ENCODE peak calls at places on chromosomes 12 and 14, in five cellular contexts. N, I, J, A and K are unnamed samples.

GRCh38 chr12:8145754-8146415 is 10.9 kb upstream of the ZNF705A start:
- DNase-seq in N (no peak), I (no peak), J (no peak), A (no peak), K (peak; percentile 85)

GRCh38 chr12:22443379-22444316 is 100.7 kb downstream of the C2CD5 start:
- DNase-seq in N (peak; percentile 89), I (peak; percentile 57), J (peak; percentile 52), A (peak; percentile 15), K (peak; percentile 79)

GRCh38 chr12:132559652-132560420 is 50.5 kb downstream of the LRCOL1 start:
- DNase-seq in N (peak; percentile 53), I (peak; percentile 98), J (peak; percentile 94), A (no peak), K (peak; percentile 36)

GRCh38 chr12:16593546-16593945 is 12.4 kb downstream of the LMO3 start:
- DNase-seq in N (no peak), I (no peak), J (no peak), A (no peak), K (no peak)

GRCh38 chr12:666766-667308 is 3.6 kb upstream of the NINJ2 start:
- DNase-seq in N (no peak), I (no peak), J (no peak), A (peak; percentile 80), K (peak; percentile 40)

GRCh38 chr12:53664191-53664590 is 11.7 kb downstream of the ATP5MC2 start:
- DNase-seq in N (no peak), I (no peak), J (no peak), A (no peak), K (no peak)

GRCh38 chr14:51653096-51653814 is 1.5 kb downstream of the FRMD6 start:
- DNase-seq in N (peak; percentile 58), I (no peak), J (no peak), A (no peak), K (peak; percentile 60)

GRCh38 chr12:49892732-49893317 is 10.9 kb downstream of the FAIM2 start:
- DNase-seq in N (no peak), I (no peak), J (no peak), A (no peak), K (no peak)

GRCh38 chr14:96757456-96757855 is 39.7 kb upstream of the VRK1 start:
- DNase-seq in N (no peak), I (no peak), J (no peak), A (no peak), K (no peak)

GRCh38 chr12:76810690-76811434 is 46.9 kb downstream of the ZDHHC17 start:
- DNase-seq in N (no peak), I (no peak), J (no peak), A (no peak), K (no peak)

GRCh38 chr14:79294506-79294905 is 916.8 kb downstream of the DIO2 start:
- DNase-seq in N (no peak), I (no peak), J (no peak), A (no peak), K (peak; percentile 55)

GRCh38 chr14:24952851-24953666 is 96.9 kb downstream of the STXBP6 start:
- DNase-seq in N (peak; percentile 13), I (peak; percentile 4), J (peak; percentile 17), A (no peak), K (peak; percentile 26)

GRCh38 chr14:99602054-99602787 is 1.8 kb downstream of the CCDC85C start:
- DNase-seq in N (peak; percentile 47), I (no peak), J (no peak), A (no peak), K (peak; percentile 37)

GRCh38 chr14:55518391-55518790 is 61.6 kb upstream of the KTN1 start:
- DNase-seq in N (no peak), I (no peak), J (no peak), A (no peak), K (peak; percentile 38)

GRCh38 chr12:123119808-123120207 is 31.1 kb downstream of the PITPNM2 start:
- DNase-seq in N (no peak), I (no peak), J (no peak), A (peak; percentile 57), K (no peak)

GRCh38 chr12:115444336-115444735 is 760.4 kb upstream of the TBX3 start:
- DNase-seq in N (no peak), I (no peak), J (no peak), A (no peak), K (no peak)

GRCh38 chr12:82627799-82628198 is 58.9 kb upstream of the TMTC2 start:
- DNase-seq in N (peak; percentile 59), I (peak; percentile 18), J (no peak), A (no peak), K (peak; percentile 38)

GRCh38 chr12:32390572-32391219 is 8.7 kb upstream of the FGD4 start:
- DNase-seq in N (peak; percentile 77), I (peak; percentile 52), J (no peak), A (no peak), K (no peak)

GRCh38 chr12:44589697-44590096 is 286.4 kb downstream of the NELL2 start:
- DNase-seq in N (no peak), I (no peak), J (no peak), A (no peak), K (no peak)

GRCh38 chr14:100532154-100532915 is 54.9 kb downstream of the BEGAIN start:
- DNase-seq in N (no peak), I (peak; percentile 48), J (no peak), A (no peak), K (peak; percentile 13)

GRCh38 chr12:68612245-68612644 is 1.5 kb downstream of the RAP1B start:
- DNase-seq in N (no peak), I (no peak), J (peak; percentile 30), A (no peak), K (peak; percentile 59)

GRCh38 chr12:5200276-5201087 is 156.8 kb downstream of the KCNA5 start:
- DNase-seq in N (peak; percentile 39), I (peak; percentile 64), J (peak; percentile 64), A (no peak), K (peak; percentile 28)

GRCh38 chr12:120821878-120822277 is 82.3 kb downstream of the SPPL3 start:
- DNase-seq in N (no peak), I (no peak), J (no peak), A (no peak), K (no peak)

GRCh38 chr12:130702966-130703732 is 12.9 kb downstream of the RIMBP2 start:
- DNase-seq in N (no peak), I (peak; percentile 72), J (no peak), A (no peak), K (no peak)

GRCh38 chr14:95102678-95103039 is 54.7 kb downstream of the DICER1 start:
- DNase-seq in N (no peak), I (no peak), J (no peak), A (no peak), K (no peak)

GRCh38 chr12:8466171-8466692 is 10.5 kb downstream of the CLEC6A start:
- DNase-seq in N (no peak), I (no peak), J (no peak), A (no peak), K (no peak)

GRCh38 chr14:98189521-98189920 is 1082.5 kb downstream of the BCL11B start:
- DNase-seq in N (no peak), I (no peak), J (no peak), A (no peak), K (no peak)

GRCh38 chr12:94149781-94150482 is 1.6 kb downstream of the PLXNC1 start:
- DNase-seq in N (peak; percentile 21), I (peak; percentile 68), J (no peak), A (no peak), K (no peak)

GRCh38 chr14:32202941-32203882 is at the start of gene RNU6-8:
- DNase-seq in N (peak; percentile 92), I (peak; percentile 95), J (peak; percentile 85), A (peak; percentile 57), K (peak; percentile 79)

GRCh38 chr12:93090768-93091172 is 161.7 kb upstream of the EEA1 start:
- DNase-seq in N (peak; percentile 63), I (no peak), J (no peak), A (no peak), K (peak; percentile 88)

GRCh38 chr14:74683406-74683805 is 29.5 kb downstream of the AREL1 start:
- DNase-seq in N (no peak), I (no peak), J (no peak), A (no peak), K (no peak)

GRCh38 chr14:76761198-76761848 is at the start of gene VASH1:
- DNase-seq in N (peak; percentile 61), I (peak; percentile 97), J (peak; percentile 55), A (no peak), K (peak; percentile 76)

GRCh38 chr14:76761849-76762616 is 765 bp downstream of the VASH1 start:
- DNase-seq in N (no peak), I (no peak), J (no peak), A (no peak), K (no peak)

GRCh38 chr14:76762617-76763361 is 1.5 kb downstream of the VASH1 start:
- DNase-seq in N (no peak), I (no peak), J (no peak), A (no peak), K (no peak)

GRCh38 chr14:76759589-76759988 is 1.7 kb upstream of the VASH1 start:
- DNase-seq in N (no peak), I (peak; percentile 1), J (peak; percentile 3), A (no peak), K (no peak)

GRCh38 chr14:76760331-76761197 is 704 bp upstream of the VASH1 start:
- DNase-seq in N (no peak), I (peak; percentile 3), J (peak; percentile 1), A (no peak), K (no peak)
- TF ChIP-seq RCOR1 in N (no peak), I (no peak), J (no peak), A (no peak), K (no peak)

DNA sequence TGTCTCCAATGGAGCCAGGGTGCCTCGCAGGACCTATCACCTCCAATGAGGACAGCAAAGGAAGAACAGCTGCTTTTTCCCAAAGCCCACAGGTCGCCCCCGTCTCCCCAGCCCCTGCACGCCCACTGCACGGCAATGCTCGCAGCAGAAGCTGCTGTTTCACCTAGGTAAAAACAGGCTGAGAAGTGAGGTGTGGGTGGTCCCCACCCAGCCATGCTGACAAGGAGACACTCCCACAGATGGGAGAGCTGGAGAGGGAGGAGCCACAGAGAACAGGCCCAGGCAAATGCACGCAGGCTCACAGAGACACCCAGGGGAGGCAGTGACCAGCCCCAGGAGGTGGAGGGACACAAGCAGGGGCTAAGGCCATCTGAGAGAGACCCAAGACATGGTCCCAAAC is 10.4 kb downstream of the CFAP73 start:
- DNase-seq in N (no peak), I (no peak), J (no peak), A (no peak), K (no peak)
- TF ChIP-seq RCOR1 in N (no peak), I (no peak), J (no peak), A (no peak), K (no peak)

GRCh38 chr14:30240685-30241084 is 313.0 kb upstream of the PRKD1 start:
- DNase-seq in N (no peak), I (no peak), J (no peak), A (no peak), K (peak; percentile 37)
- TF ChIP-seq RCOR1 in N (no peak), I (no peak), J (no peak), A (no peak), K (no peak)

GRCh38 chr14:68475802-68476201 is 317.1 kb downstream of the ZFP36L1 start:
- DNase-seq in N (no peak), I (no peak), J (no peak), A (no peak), K (no peak)
- TF ChIP-seq RCOR1 in N (no peak), I (no peak), J (no peak), A (no peak), K (no peak)